ENCODE peak calls at places on chromosomes 1 and 21, in ten cellular contexts. H is A673; N is GM12878; P is endothelial cell; K is Karpas-422; D is stromal cell of bone marrow; Q is GM13977; L is T-helper 17 cell; S is stimulated activated naive B cell treated with anti-CD40 and anti-IgM and Interleukin-4, amounts not matched to agents 10 μg/mL and 1 μg/mL and 100 μg/mL, for 72 hours; A is NCI-H1092. I is an unnamed sample.

GRCh38 chr1:182446033-182446669 is 3.8 kb upstream of the RGSL1 start:
- DNase-seq in H (peak; percentile 65), Q (peak; percentile 71), N (peak; percentile 26), K (peak; percentile 86), L (no peak), D (peak; percentile 26), S (no peak), P (peak; percentile 48), A (peak; percentile 50), I (no peak)

GRCh38 chr1:179807691-179808485 is 64.8 kb downstream of the FAM163A start:
- DNase-seq in Q (no peak), S (no peak), A (no peak), P (no peak), K (no peak), H (no peak), L (no peak), N (no peak), D (peak; percentile 20), I (no peak)

GRCh38 chr1:241698177-241698576 is 46.1 kb downstream of the WDR64 start:
- DNase-seq in H (no peak), A (no peak), L (no peak), S (no peak), P (no peak), Q (no peak), K (no peak), D (no peak), N (no peak), I (no peak)

GRCh38 chr1:117629625-117630422 is 24.0 kb downstream of the TENT5C start:
- DNase-seq in S (no peak), P (no peak), D (no peak), N (no peak), L (no peak), Q (no peak), K (no peak), H (no peak), A (no peak), I (no peak)

GRCh38 chr1:22281521-22282241 is 138.8 kb upstream of the WNT4 start:
- DNase-seq in P (no peak), Q (no peak), D (no peak), H (no peak), A (no peak), K (no peak), N (no peak), L (no peak), S (no peak), I (no peak)

GRCh38 chr1:4771267-4771666 is 116.9 kb downstream of the AJAP1 start:
- DNase-seq in A (no peak), S (no peak), K (no peak), Q (no peak), H (no peak), P (no peak), N (no peak), D (no peak), L (no peak), I (no peak)

GRCh38 chr1:6249732-6250689 is 6.0 kb downstream of the HES3 start:
- DNase-seq in D (no peak), H (no peak), L (no peak), P (no peak), K (no peak), N (no peak), A (no peak), S (no peak), Q (peak; percentile 54), I (no peak)

GRCh38 chr1:205510308-205510950 is 6.0 kb downstream of the CDK18 start:
- DNase-seq in H (no peak), S (no peak), K (no peak), A (peak; percentile 58), P (no peak), Q (no peak), D (no peak), L (no peak), N (no peak), I (no peak)

GRCh38 chr1:169572184-169572583 is 14.1 kb downstream of the F5 start:
- DNase-seq in P (no peak), Q (no peak), H (no peak), K (no peak), N (no peak), A (no peak), D (no peak), L (no peak), S (no peak), I (no peak)

GRCh38 chr21:37407719-37408455 is 41.3 kb downstream of the DYRK1A start:
- DNase-seq in D (peak; percentile 31), H (no peak), N (peak; percentile 43), L (no peak), S (no peak), A (no peak), P (no peak), Q (peak; percentile 11), K (no peak), I (no peak)

GRCh38 chr1:27416387-27417111 is 24.1 kb downstream of the GPR3 start:
- DNase-seq in S (peak; percentile 56), N (peak; percentile 70), A (no peak), Q (no peak), P (peak; percentile 60), H (peak; percentile 71), K (peak; percentile 91), D (peak; percentile 57), L (no peak), I (no peak)

GRCh38 chr21:18725653-18726052 is 322.1 kb upstream of the TMPRSS15 start:
- DNase-seq in Q (no peak), A (no peak), H (peak; percentile 0), N (no peak), P (peak; percentile 15), D (no peak), S (no peak), L (no peak), K (no peak), I (no peak)

GRCh38 chr1:150009604-150010387 is 730 bp downstream of the OTUD7B start:
- DNase-seq in A (peak; percentile 8), D (peak; percentile 80), N (no peak), H (peak; percentile 42), Q (peak; percentile 30), L (peak; percentile 10), S (no peak), P (peak; percentile 19), K (peak; percentile 42), I (peak; percentile 16)

GRCh38 chr1:44630116-44630515 is 44.2 kb downstream of the TMEM53 start:
- DNase-seq in L (no peak), K (no peak), N (no peak), P (no peak), D (no peak), A (no peak), H (no peak), Q (no peak), S (no peak), I (no peak)

GRCh38 chr1:236282159-236282716 is 480 bp upstream of the ERO1B start:
- DNase-seq in K (no peak), N (no peak), P (no peak), L (peak; percentile 17), S (no peak), Q (no peak), A (no peak), D (no peak), H (no peak), I (no peak)

GRCh38 chr1:196861429-196861828 is 26.4 kb upstream of the CFHR4 start:
- DNase-seq in D (no peak), N (no peak), S (no peak), H (no peak), Q (no peak), L (no peak), K (no peak), A (no peak), P (no peak), I (no peak)

GRCh38 chr1:89760496-89760895 is 60.3 kb upstream of the LRRC8D start:
- DNase-seq in Q (no peak), A (no peak), K (no peak), N (no peak), S (no peak), P (no peak), H (peak; percentile 56), D (no peak), L (no peak), I (no peak)

GRCh38 chr1:192887426-192887825 is 78.6 kb downstream of the RGS2 start:
- DNase-seq in N (no peak), D (no peak), H (peak; percentile 45), Q (no peak), L (no peak), K (no peak), A (no peak), P (no peak), S (no peak), I (no peak)

GRCh38 chr21:31354604-31355443 is 10.8 kb upstream of the TIAM1 start:
- DNase-seq in S (peak; percentile 67), L (peak; percentile 23), N (peak; percentile 51), A (no peak), K (no peak), P (no peak), Q (no peak), D (peak; percentile 52), H (no peak), I (peak; percentile 31)

GRCh38 chr1:156625436-156626078 is 6.3 kb downstream of the HAPLN2 start:
- DNase-seq in D (no peak), Q (peak; percentile 63), S (no peak), K (peak; percentile 80), H (peak; percentile 64), L (peak; percentile 56), P (peak; percentile 73), N (no peak), A (peak; percentile 31), I (peak; percentile 67)

GRCh38 chr1:200740291-200741212 is 1.9 kb downstream of the CAMSAP2 start:
- DNase-seq in P (no peak), Q (no peak), S (no peak), A (no peak), H (no peak), D (no peak), K (peak; percentile 61), L (no peak), N (no peak), I (no peak)

GRCh38 chr1:46370214-46370633 is 23.9 kb upstream of the FAAH start:
- DNase-seq in D (no peak), K (peak; percentile 76), L (no peak), Q (peak; percentile 50), S (no peak), N (peak; percentile 37), P (no peak), A (no peak), H (no peak), I (no peak)

GRCh38 chr1:213987876-213988638 is at the start of gene PROX1:
- DNase-seq in Q (peak; percentile 83), L (no peak), A (peak; percentile 80), K (peak; percentile 95), S (no peak), N (no peak), H (peak; percentile 90), D (peak; percentile 73), P (peak; percentile 79), I (no peak)

GRCh38 chr1:150973258-150973825 is 1.3 kb downstream of the CERS2 start:
- DNase-seq in S (no peak), Q (peak; percentile 42), A (no peak), P (no peak), H (no peak), D (no peak), L (no peak), K (peak; percentile 61), N (no peak), I (peak; percentile 23)

GRCh38 chr1:221241592-221241991 is 362.3 kb downstream of the HLX start:
- DNase-seq in Q (no peak), D (no peak), A (no peak), N (no peak), K (peak; percentile 31), L (no peak), P (no peak), H (no peak), S (no peak), I (no peak)

GRCh38 chr1:27360159-27361043 is 6.4 kb downstream of the MAP3K6 start:
- DNase-seq in K (no peak), Q (peak; percentile 71), N (no peak), S (no peak), P (no peak), L (peak; percentile 59), D (no peak), A (no peak), H (no peak), I (peak; percentile 55)

GRCh38 chr1:92486251-92487077 is at the start of gene GFI1:
- DNase-seq in P (peak; percentile 55), Q (peak; percentile 70), D (no peak), K (peak; percentile 75), N (no peak), S (peak; percentile 73), H (peak; percentile 12), L (peak; percentile 18), A (no peak), I (peak; percentile 63)

GRCh38 chr1:163673756-163674155 is 352.0 kb downstream of the NUF2 start:
- DNase-seq in K (no peak), N (no peak), P (no peak), L (no peak), H (no peak), Q (no peak), A (no peak), D (peak; percentile 41), S (no peak), I (no peak)